ENCODE peak calls at places on chromosomes 1 and 21, in nine cellular contexts. D is coronary artery, R is cardiac fibroblast, F is A549, V is fibroblast of pulmonary artery, Z is IMR-90, H is body of pancreas, S is choroid plexus epithelial cell, X is brain microvascular endothelial cell. B is an unnamed sample.

GRCh38 chr1:24913274-24913604 is 16.8 kb downstream of the RUNX3 start:
- DNase-seq in D (no peak), X (no peak), Z (no peak), F (no peak), V (no peak), R (no peak), H (no peak), S (no peak), B (no peak)

GRCh38 chr1:12601690-12602632 is 16.0 kb downstream of the DHRS3 start:
- DNase-seq in D (no peak), S (peak), R (no peak), X (peak), F (no peak), H (peak), Z (peak), V (no peak), B (peak)

GRCh38 chr1:38169121-38169520 is 122.5 kb upstream of the POU3F1 start:
- DNase-seq in Z (no peak), R (no peak), F (no peak), X (no peak), D (no peak), V (no peak), H (no peak), S (no peak), B (no peak)

GRCh38 chr1:111030590-111030989 is 66.9 kb upstream of the LRIF1 start:
- DNase-seq in Z (peak), F (peak), D (no peak), S (peak), R (peak), X (peak), V (peak), H (peak), B (peak)

GRCh38 chr1:46487818-46488218 is 1.8 kb upstream of the DMBX1 start:
- DNase-seq in R (peak), S (peak), Z (no peak), V (peak), H (no peak), X (no peak), F (peak), D (no peak), B (no peak)

GRCh38 chr1:152884966-152885624 is 7.0 kb downstream of the SMCP start:
- DNase-seq in Z (no peak), V (no peak), R (no peak), F (no peak), D (no peak), S (no peak), X (peak), H (no peak), B (no peak)

GRCh38 chr1:24327886-24328285 is 8.7 kb downstream of the GRHL3 start:
- DNase-seq in Z (peak), S (peak), F (no peak), V (no peak), D (no peak), X (no peak), R (no peak), H (no peak), B (no peak)

GRCh38 chr21:37863842-37864241 is 52.4 kb downstream of the KCNJ6 start:
- DNase-seq in Z (peak), V (peak), F (no peak), D (no peak), H (no peak), S (peak), R (peak), X (peak), B (peak)

GRCh38 chr1:207022996-207023679 is 9.4 kb downstream of the C1orf116 start:
- DNase-seq in X (no peak), R (no peak), H (no peak), D (no peak), S (no peak), V (no peak), Z (no peak), F (no peak), B (no peak)

GRCh38 chr1:5907386-5907785 is 84.8 kb downstream of the NPHP4 start:
- DNase-seq in V (no peak), S (no peak), X (no peak), H (no peak), R (no peak), D (peak), Z (no peak), F (no peak), B (no peak)

GRCh38 chr1:38990401-38990745 is 703 bp upstream of the AKIRIN1 start:
- DNase-seq in X (no peak), Z (peak), F (no peak), H (no peak), V (peak), S (peak), D (no peak), R (peak), B (peak)

GRCh38 chr1:22453181-22453580 is 1.5 kb downstream of the ZBTB40 start:
- DNase-seq in Z (no peak), D (no peak), R (no peak), V (no peak), X (no peak), F (no peak), H (no peak), S (no peak), B (no peak)

GRCh38 chr1:39776400-39776713 is 5.2 kb upstream of the OXCT2 start:
- DNase-seq in R (no peak), D (no peak), S (no peak), F (no peak), V (no peak), H (no peak), Z (no peak), X (no peak), B (no peak)

GRCh38 chr21:33123396-33124120 is 53.6 kb downstream of the OLIG1 start:
- DNase-seq in V (no peak), F (no peak), H (no peak), Z (no peak), R (no peak), D (no peak), S (no peak), X (no peak), B (no peak)

GRCh38 chr1:227758366-227758765 is 23.1 kb downstream of the SNAP47 start:
- DNase-seq in R (no peak), X (no peak), F (no peak), S (peak), V (no peak), D (no peak), Z (no peak), H (no peak), B (no peak)

GRCh38 chr1:2391385-2392070 is at the start of the genes MORN1 and RER1:
- DNase-seq in S (peak), H (peak), X (peak), V (peak), Z (peak), F (peak), R (peak), D (peak), B (peak)

GRCh38 chr1:154608522-154609294 is 722 bp upstream of the ADAR start:
- DNase-seq in H (peak), X (peak), V (peak), S (peak), R (peak), D (peak), F (peak), Z (peak), B (peak)

GRCh38 chr1:229388876-229389580 is 44.9 kb downstream of the ACTA1 start:
- DNase-seq in F (no peak), X (peak), H (no peak), R (peak), Z (peak), D (no peak), S (peak), V (peak), B (peak)

GRCh38 chr1:230515451-230516145 is 89.5 kb upstream of the PGBD5 start:
- DNase-seq in F (no peak), S (no peak), Z (no peak), H (peak), X (no peak), V (no peak), R (no peak), D (no peak), B (no peak)

GRCh38 chr1:183914283-183914682 is 109.4 kb downstream of the RGL1 start:
- DNase-seq in V (peak), S (peak), R (peak), X (no peak), D (no peak), Z (peak), F (no peak), H (no peak), B (peak)

GRCh38 chr1:9590945-9591668 is 2.4 kb downstream of the TMEM201 start:
- DNase-seq in R (no peak), F (no peak), V (no peak), X (no peak), S (no peak), Z (no peak), H (no peak), D (no peak), B (no peak)

GRCh38 chr21:34191876-34192275 is 118.5 kb downstream of the MRPS6 start:
- DNase-seq in X (no peak), H (no peak), S (no peak), Z (no peak), V (no peak), R (no peak), D (no peak), F (no peak), B (no peak)

GRCh38 chr1:1402081-1402900 is 3.2 kb upstream of the CCNL2 start:
- DNase-seq in D (no peak), V (peak), R (peak), Z (peak), F (peak), H (peak), S (peak), X (peak), B (peak)

GRCh38 chr1:218171302-218171893 is 113.7 kb upstream of the RRP15 start:
- DNase-seq in R (peak), H (no peak), X (no peak), F (peak), Z (peak), V (peak), D (no peak), S (peak), B (peak)

GRCh38 chr1:206685749-206686485 is 1.2 kb downstream of the MAPKAPK2 start:
- DNase-seq in Z (peak), X (peak), D (peak), H (peak), F (peak), V (peak), R (peak), S (peak), B (peak)

GRCh38 chr1:198657550-198658064 is 18.8 kb downstream of the PTPRC start:
- DNase-seq in S (peak), V (peak), R (peak), Z (peak), X (peak), F (no peak), H (no peak), D (no peak), B (peak)

GRCh38 chr1:41021526-41022308 is at the start of gene SLFNL1:
- DNase-seq in X (no peak), S (peak), Z (peak), V (peak), H (no peak), R (peak), D (no peak), F (no peak), B (peak)
- TF ChIP-seq CTCF in X (peak), S (peak), Z (peak), V (peak), H (no peak), R (peak), D (no peak), F (no peak), B (peak)

GRCh38 chr1:165900576-165901380 is 73.4 kb downstream of the UCK2 start:
- DNase-seq in S (peak), F (no peak), V (peak), X (peak), D (no peak), H (peak), R (no peak), Z (no peak), B (peak)
- H3K4me3 ChIP-seq in S (no peak), F (no peak), V (no peak), X (no peak), D (no peak), H (no peak), R (no peak), Z (no peak), B (no peak)

DNA sequence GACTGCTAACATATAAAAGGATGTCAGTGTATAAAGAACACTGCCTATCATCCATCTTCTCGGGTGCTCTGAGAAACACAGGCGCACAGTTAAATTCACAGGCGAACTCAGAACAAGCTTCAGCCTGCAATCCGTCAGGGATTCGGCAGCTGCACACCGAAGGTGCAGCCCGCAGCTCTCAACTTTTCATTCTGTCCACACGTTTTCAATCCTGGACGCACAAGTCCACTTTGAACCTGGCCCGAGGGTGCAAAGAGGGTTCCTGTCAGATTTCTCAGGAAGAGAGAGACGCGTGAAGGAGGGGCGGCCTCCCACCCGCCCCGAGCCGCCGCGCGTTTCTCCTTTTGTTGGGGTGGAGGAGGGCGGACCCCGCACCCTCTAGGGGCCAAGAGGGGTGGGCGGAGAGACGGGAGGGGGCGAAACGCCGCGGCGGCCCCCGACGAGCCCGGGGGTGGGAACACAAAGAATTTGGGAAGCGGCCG is 724 bp downstream of the DOCK7 start:
- DNase-seq in H (peak), F (peak), V (peak), R (peak), Z (peak), D (no peak), X (peak), S (peak), B (peak)
- TF ChIP-seq CTCF in H (no peak), F (no peak), V (no peak), R (no peak), Z (no peak), D (no peak), X (no peak), S (no peak), B (no peak)

GRCh38 chr1:99646885-99647284 is 972 bp downstream of the PALMD start:
- DNase-seq in V (no peak), S (no peak), R (no peak), F (no peak), D (no peak), X (no peak), H (no peak), Z (no peak), B (no peak)
- H3K4me3 ChIP-seq in V (peak), S (no peak), R (peak), F (peak), D (peak), X (no peak), H (no peak), Z (no peak), B (peak)

GRCh38 chr1:175033931-175034330 is 10.7 kb upstream of the MRPS14 start:
- DNase-seq in V (no peak), S (no peak), R (no peak), H (no peak), F (no peak), D (no peak), Z (no peak), X (no peak), B (no peak)
- TF ChIP-seq CTCF in V (no peak), S (no peak), R (no peak), H (no peak), F (no peak), D (no peak), Z (no peak), X (no peak), B (no peak)